ENCODE peak calls at places on chromosomes 12 and 14, in four cellular contexts. C, Y, N and J are unnamed samples.

GRCh38 chr14:24409217-24409616 is 10.4 kb downstream of the NYNRIN start:
- DNase-seq in Y (no peak), C (no peak), N (no peak), J (no peak)

GRCh38 chr12:64323476-64324225 is 66.9 kb downstream of the C12orf56 start:
- DNase-seq in N (no peak), Y (no peak), C (no peak), J (no peak)

GRCh38 chr14:100688598-100689499 is 37.8 kb upstream of the DLK1 start:
- DNase-seq in Y (no peak), C (no peak), N (peak; percentile 48), J (peak; percentile 65)

GRCh38 chr12:102480401-102480800 is at the start of gene IGF1:
- DNase-seq in N (no peak), C (no peak), Y (no peak), J (peak; percentile 82)

GRCh38 chr14:69685716-69686115 is 74.3 kb downstream of the SUSD6 start:
- DNase-seq in N (peak; percentile 77), C (peak; percentile 73), Y (peak; percentile 77), J (peak; percentile 81)

GRCh38 chr14:32472512-32473472 is 143.7 kb downstream of the AKAP6 start:
- DNase-seq in N (peak; percentile 63), Y (no peak), C (peak; percentile 39), J (no peak)

GRCh38 chr12:19045421-19045820 is 84.1 kb upstream of the PLEKHA5 start:
- DNase-seq in C (no peak), Y (no peak), N (no peak), J (peak; percentile 70)

GRCh38 chr12:6343518-6343917 is 1.6 kb upstream of the TNFRSF1A start:
- DNase-seq in Y (no peak), N (no peak), C (no peak), J (no peak)

GRCh38 chr12:29562167-29562776 is 64.8 kb upstream of the OVCH1 start:
- DNase-seq in Y (peak; percentile 73), C (no peak), N (no peak), J (peak; percentile 82)

GRCh38 chr14:64363265-64363840 is 24.8 kb upstream of the MTHFD1 start:
- DNase-seq in C (no peak), N (peak; percentile 14), Y (no peak), J (peak; percentile 46)

GRCh38 chr14:55107766-55108554 is 21.1 kb upstream of the LGALS3 start:
- DNase-seq in Y (peak; percentile 96), C (peak; percentile 90), N (peak; percentile 90), J (peak; percentile 98)

GRCh38 chr12:14948672-14949071 is 10.3 kb upstream of the ERP27 start:
- DNase-seq in Y (no peak), C (no peak), N (peak; percentile 50), J (peak; percentile 53)
- H3K4me1 ChIP-seq in Y (no peaks in the 10 kb centered on the region), C (peaks cover 75% of the 10 kb centered on the region), N (peaks cover 45% of the 10 kb centered on the region), J (peaks cover 26% of the 10 kb centered on the region)

GRCh38 chr12:131829795-131830334 is 1.7 kb downstream of the MMP17 start:
- DNase-seq in Y (no peak), C (no peak), N (no peak), J (no peak)
- TF ChIP-seq CTCF in Y (no peak), C (no peak), N (no peak), J (no peak)

DNA sequence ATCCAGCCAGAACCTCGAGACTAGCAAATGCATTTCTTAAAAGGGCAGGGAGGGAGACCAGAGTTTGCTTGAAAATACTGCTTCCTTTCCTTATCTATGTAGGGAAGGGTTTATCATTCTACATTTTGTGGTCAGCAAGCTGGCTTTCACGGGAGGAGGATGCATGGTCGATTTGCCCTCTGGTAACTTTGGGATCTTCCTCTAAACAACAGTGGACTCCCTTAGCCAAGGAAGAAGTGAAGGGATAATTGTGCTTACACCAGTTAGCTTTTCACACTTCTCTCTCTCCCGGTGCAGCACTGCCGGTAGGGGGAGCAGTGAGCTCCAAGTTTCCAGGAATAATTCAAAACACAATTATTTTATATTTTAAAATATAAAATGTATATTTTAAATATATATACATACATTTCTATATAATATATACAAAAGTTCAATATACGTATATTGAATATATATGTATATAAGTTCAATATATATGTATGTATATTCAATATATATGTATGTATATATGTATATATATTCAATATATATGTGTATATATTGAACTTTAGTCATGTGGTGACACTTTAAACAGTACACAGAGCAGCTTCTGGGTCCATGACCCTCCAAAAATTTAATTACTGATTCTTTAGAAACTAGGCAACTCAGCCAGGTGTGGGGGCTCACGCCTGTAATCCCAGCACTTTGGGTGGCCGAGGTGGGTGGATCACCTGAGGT is 4.5 kb upstream of the ACACB start:
- DNase-seq in N (peak; percentile 30), C (peak; percentile 78), Y (peak; percentile 78), J (peak; percentile 73)
- H3K4me1 ChIP-seq in N (peaks cover 11% of the 10 kb centered on the region), C (peaks cover 64% of the 10 kb centered on the region), Y (no peaks in the 10 kb centered on the region), J (peaks cover 55% of the 10 kb centered on the region)

GRCh38 chr12:93127582-93128331 is 198.7 kb upstream of the EEA1 start:
- DNase-seq in C (peak; percentile 78), N (peak; percentile 71), Y (peak; percentile 92), J (peak; percentile 98)
- TF ChIP-seq CTCF in C (peak; percentile 58), N (peak; percentile 50), Y (peak; percentile 81), J (peak; percentile 61)